ENCODE peak calls at places on chromosomes 4 and X, in five cellular contexts. U, A, E, Z and X are unnamed samples.

GRCh38 chr4:95178938-95179337 is 369.8 kb downstream of the UNC5C start:
- DNase-seq in A (no peak), U (no peak), E (no peak), Z (no peak), X (no peak)

GRCh38 chr4:1568855-1569460 is 115.2 kb downstream of the FAM53A start:
- DNase-seq in Z (no peak), E (no peak), A (no peak), U (no peak), X (no peak)

GRCh38 chrX:129510331-129510730 is 13.0 kb downstream of the SMARCA1 start:
- DNase-seq in Z (peak; percentile 68), A (no peak), E (no peak), U (no peak), X (no peak)

GRCh38 chr4:151238477-151238876 is 38.5 kb upstream of the PRSS48 start:
- DNase-seq in A (no peak), U (no peak), Z (no peak), E (no peak), X (no peak)

GRCh38 chr4:142656178-142656577 is 189.9 kb downstream of the INPP4B start:
- DNase-seq in Z (no peak), U (no peak), E (no peak), A (no peak), X (no peak)

GRCh38 chr4:72326692-72327632 is 242.1 kb downstream of the ADAMTS3 start:
- DNase-seq in A (peak; percentile 21), E (no peak), U (no peak), Z (peak; percentile 33), X (no peak)

GRCh38 chrX:16469870-16470269 is 180.1 kb upstream of the S100G start:
- DNase-seq in U (peak; percentile 7), A (no peak), Z (no peak), E (no peak), X (no peak)

GRCh38 chr4:76035799-76036389 is at the start of gene CXCL11:
- DNase-seq in Z (no peak), A (no peak), U (no peak), E (no peak), X (no peak)

GRCh38 chr4:138311771-138312535 is 69.8 kb upstream of the SLC7A11 start:
- DNase-seq in Z (no peak), E (no peak), A (no peak), U (no peak), X (no peak)

GRCh38 chr4:152591361-152591760 is 55.5 kb upstream of the FBXW7 start:
- DNase-seq in A (no peak), Z (no peak), U (no peak), E (peak; percentile 33), X (no peak)

GRCh38 chr4:143443728-143444127 is 69.8 kb upstream of the SMARCA5 start:
- DNase-seq in U (no peak), A (no peak), E (no peak), Z (no peak), X (no peak)

GRCh38 chr4:173547889-173548288 is 17.9 kb upstream of the HAND2 start:
- DNase-seq in E (no peak), Z (no peak), A (no peak), U (no peak), X (no peak)

GRCh38 chr4:158229768-158230167 is 19.5 kb downstream of the TMEM144 start:
- DNase-seq in U (no peak), E (no peak), A (no peak), Z (no peak), X (no peak)

GRCh38 chr4:21117771-21118170 is 417.5 kb downstream of the PACRGL start:
- DNase-seq in U (no peak), A (no peak), Z (no peak), E (no peak), X (no peak)

GRCh38 chr4:75037253-75037652 is 104.3 kb downstream of the PARM1 start:
- DNase-seq in A (no peak), Z (no peak), U (no peak), E (no peak), X (peak; percentile 23)

GRCh38 chr4:17709760-17710068 is 71.7 kb downstream of the FAM184B start:
- DNase-seq in U (no peak), E (no peak), Z (no peak), A (no peak), X (no peak)

GRCh38 chr4:41944089-41944488 is 8.9 kb downstream of the TMEM33 start:
- DNase-seq in U (no peak), E (no peak), A (no peak), Z (no peak), X (no peak)

GRCh38 chr4:24330198-24330972 is 254.0 kb downstream of the DHX15 start:
- DNase-seq in Z (no peak), U (no peak), A (no peak), E (no peak), X (no peak)

GRCh38 chrX:16671005-16671404 is 21.0 kb downstream of the S100G start:
- DNase-seq in E (no peak), Z (peak; percentile 5), A (peak; percentile 60), U (peak; percentile 50), X (no peak)

GRCh38 chr4:46804781-46805413 is 104.1 kb downstream of the COX7B2 start:
- DNase-seq in Z (no peak), A (no peak), U (no peak), E (no peak), X (no peak)

GRCh38 chrX:45187731-45188130 is 12.9 kb downstream of the DIPK2B start:
- DNase-seq in E (no peak), A (no peak), Z (no peak), U (no peak), X (no peak)

GRCh38 chrX:24298191-24298590 is 15.7 kb downstream of the SUPT20HL2 start:
- DNase-seq in Z (no peak), E (no peak), U (no peak), A (peak; percentile 21), X (no peak)

GRCh38 chr4:163415668-163416067 is 57.9 kb downstream of the TKTL2 start:
- DNase-seq in A (no peak), E (peak; percentile 1), U (no peak), Z (no peak), X (no peak)

GRCh38 chr4:5751073-5751917 is 40.3 kb downstream of the EVC start:
- DNase-seq in A (no peak), U (no peak), E (no peak), Z (no peak), X (no peak)

GRCh38 chrX:107025538-107025937 is 25.5 kb upstream of the MORC4 start:
- DNase-seq in U (peak; percentile 20), A (peak; percentile 36), E (no peak), Z (peak; percentile 12), X (no peak)

GRCh38 chr4:181365671-181366070 is 877.5 kb upstream of the TENM3 start:
- DNase-seq in Z (no peak), U (no peak), E (no peak), A (no peak), X (no peak)

DNA sequence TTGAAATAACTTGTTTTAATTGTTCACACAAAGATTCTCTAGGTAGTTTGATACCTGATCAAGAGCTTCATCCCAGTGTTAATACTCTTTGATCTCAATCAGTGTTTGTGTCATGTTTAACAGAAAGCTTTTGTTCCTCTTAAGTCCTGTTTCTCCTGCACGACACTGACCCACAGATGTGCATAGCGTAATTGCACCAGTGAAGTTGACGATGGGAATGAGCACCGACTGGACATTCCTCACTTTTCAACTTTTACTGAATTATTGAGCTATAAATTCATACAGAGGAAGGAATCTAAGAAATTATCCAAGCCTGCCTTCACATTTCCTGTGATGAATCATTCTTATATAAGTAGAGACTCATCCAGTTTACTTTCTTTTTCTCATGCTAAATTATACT is 878.7 kb upstream of the TENM3 start:
- DNase-seq in A (no peak), Z (no peak), E (no peak), U (no peak), X (no peak)
- H3K4me2 ChIP-seq in A (no peak overlapping the region), Z (no peak overlapping the region), E (no peak overlapping the region), U (no peak overlapping the region), X (no peak overlapping the region)

GRCh38 chrX:148588649-148589310 is 88.4 kb downstream of the AFF2 start:
- DNase-seq in E (no peak), A (no peak), U (no peak), Z (no peak), X (no peak)
- TF ChIP-seq TAF1 in E (no peak), A (no peak), U (no peak), Z (no peak), X (no peak)

GRCh38 chr4:139562839-139563238 is 6.8 kb upstream of the SETD7 start:
- DNase-seq in A (no peak), U (no peak), E (no peak), Z (no peak), X (no peak)
- H3K4me2 ChIP-seq in A (no peak overlapping the region), U (no peak overlapping the region), E (no peak overlapping the region), Z (no peak overlapping the region), X (no peak overlapping the region)

DNA sequence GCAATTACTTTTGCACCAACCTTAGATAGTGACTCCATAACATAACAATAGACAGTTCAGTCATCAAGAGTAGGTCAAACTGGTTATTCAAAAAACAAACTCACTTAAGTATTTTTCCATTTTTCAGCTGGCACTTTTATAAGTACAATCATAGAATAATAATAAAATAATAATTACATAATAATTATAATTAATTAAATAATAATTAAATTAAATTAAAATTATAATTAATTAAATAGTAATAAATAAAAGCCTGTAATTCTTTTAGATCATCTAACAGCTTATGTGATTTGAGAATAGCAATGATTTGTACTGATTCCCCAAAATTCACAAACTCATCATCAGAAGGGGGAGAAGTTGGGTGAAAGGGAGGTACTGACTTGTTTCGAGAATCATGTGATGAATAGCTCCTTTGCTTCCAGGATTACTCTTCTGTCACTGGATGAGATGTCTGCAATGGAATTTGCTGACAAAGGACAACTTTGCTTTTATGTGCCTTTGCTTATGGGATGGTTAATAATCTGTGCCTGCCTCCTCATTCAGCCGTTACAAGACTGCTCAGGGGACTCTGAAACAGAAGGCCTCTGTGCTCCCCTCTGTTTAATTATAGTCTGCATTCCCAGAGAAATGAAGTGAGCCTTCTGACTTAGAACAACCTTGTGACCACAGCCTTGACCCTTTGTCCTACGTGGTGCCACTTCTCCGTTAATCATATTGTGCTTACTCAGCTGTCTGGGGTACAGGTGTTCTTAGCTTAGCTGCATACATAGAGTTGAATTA is 104.7 kb upstream of the ENPEP start:
- DNase-seq in A (no peak), Z (no peak), E (no peak), U (no peak), X (no peak)
- TF ChIP-seq TAF1 in A (no peak), Z (no peak), E (no peak), U (no peak), X (no peak)